ENCODE peak calls at places on chromosomes 7 and 10, in six cellular contexts. N is astrocyte of the spinal cord, D is AG09309, F is posterior cingulate gyrus, B is astrocyte, W is AG20443. O is an unnamed sample.

GRCh38 chr7:50149364-50149763 is 56.3 kb upstream of the ZPBP start:
- DNase-seq in N (no peak), D (no peak), F (no peak), B (no peak), W (no peak), O (no peak)

GRCh38 chr7:191105-192034 is 1.0 kb upstream of the FAM20C start:
- DNase-seq in N (peak), D (peak), F (no peak), B (peak), W (peak), O (peak)

GRCh38 chr7:6256709-6257535 is 15.5 kb downstream of the CYTH3 start:
- DNase-seq in N (peak), D (no peak), F (no peak), B (peak), W (peak), O (peak)

GRCh38 chr7:27184342-27185012 is 555 bp downstream of the HOXA11 start:
- DNase-seq in N (no peak), D (no peak), F (peak), B (no peak), W (no peak), O (no peak)

GRCh38 chr10:111756541-111757061 is 427.0 kb downstream of the GPAM start:
- DNase-seq in N (peak), D (no peak), F (peak), B (no peak), W (peak), O (peak)

GRCh38 chr7:139252451-139252850 is 21.4 kb downstream of the UBN2 start:
- DNase-seq in N (no peak), D (no peak), F (no peak), B (no peak), W (no peak), O (peak)

GRCh38 chr10:126006264-126006663 is 109.9 kb downstream of the FANK1 start:
- DNase-seq in N (no peak), D (no peak), F (no peak), B (no peak), W (no peak), O (no peak)

GRCh38 chr10:83218205-83218604 is 921.1 kb upstream of the GHITM start:
- DNase-seq in N (no peak), D (no peak), F (no peak), B (no peak), W (no peak), O (no peak)

GRCh38 chr7:129774359-129774758 is 162.8 kb downstream of the NRF1 start:
- DNase-seq in N (no peak), D (no peak), F (no peak), B (no peak), W (no peak), O (no peak)

GRCh38 chr10:105538933-105539332 is 897.8 kb downstream of the SORCS3 start:
- DNase-seq in N (no peak), D (no peak), F (no peak), B (no peak), W (no peak), O (no peak)

GRCh38 chr7:106604303-106604918 is 56.5 kb downstream of the CCDC71L start:
- DNase-seq in N (no peak), D (no peak), F (no peak), B (no peak), W (no peak), O (no peak)

GRCh38 chr7:3011211-3011852 is 32.3 kb downstream of the CARD11 start:
- DNase-seq in N (no peak), D (no peak), F (no peak), B (no peak), W (no peak), O (no peak)

GRCh38 chr7:68269410-68269809 is 1272.8 kb downstream of the TYW1 start:
- DNase-seq in N (peak), D (no peak), F (peak), B (peak), W (peak), O (peak)

GRCh38 chr7:4845740-4846142 is 16.1 kb downstream of the PAPOLB start:
- DNase-seq in N (no peak), D (no peak), F (no peak), B (no peak), W (peak), O (no peak)

GRCh38 chr7:78683566-78683965 is 769.9 kb downstream of the MAGI2 start:
- DNase-seq in N (no peak), D (no peak), F (no peak), B (no peak), W (no peak), O (no peak)

GRCh38 chr10:13698217-13698616 is 111.5 kb downstream of the PRPF18 start:
- DNase-seq in N (no peak), D (no peak), F (no peak), B (no peak), W (no peak), O (no peak)

GRCh38 chr10:6958254-6958653 is 378.2 kb upstream of the PRKCQ start:
- DNase-seq in N (no peak), D (no peak), F (no peak), B (no peak), W (no peak), O (no peak)

GRCh38 chr10:71137701-71138100 is 74.7 kb upstream of the UNC5B start:
- DNase-seq in N (no peak), D (no peak), F (no peak), B (no peak), W (no peak), O (no peak)

GRCh38 chr7:16647435-16647960 is 1.5 kb downstream of the BZW2 start:
- DNase-seq in N (peak), D (no peak), F (no peak), B (peak), W (no peak), O (no peak)

GRCh38 chr7:155980841-155981240 is 168.6 kb upstream of the SHH start:
- DNase-seq in N (no peak), D (no peak), F (no peak), B (no peak), W (no peak), O (no peak)

GRCh38 chr10:49538381-49539319 is at the start of gene ERCC6:
- DNase-seq in N (peak), D (peak), F (peak), B (peak), W (peak), O (peak)

GRCh38 chr10:49585387-49585786 is 24.7 kb upstream of the SLC18A3 start:
- DNase-seq in N (no peak), D (no peak), F (no peak), B (no peak), W (no peak), O (no peak)

GRCh38 chr10:112461029-112461887 is 14.2 kb downstream of the VTI1A start:
- DNase-seq in N (peak), D (peak), F (no peak), B (peak), W (peak), O (peak)

GRCh38 chr7:70143089-70144044 is 545.1 kb downstream of the AUTS2 start:
- DNase-seq in N (peak), D (peak), F (no peak), B (peak), W (peak), O (peak)

O was measured in stromal cell of bone marrow.